ENCODE peak calls at places on chromosomes 16 and 17, in nine cellular contexts. One of them, this sample, is unnamed.
A peak's percentile ranks its signal among the peaks of the same experiment; 100 is the strongest.

GRCh38 chr17:80270836-80271235 is 10.2 kb downstream of the RNF213 start:
- DNase-seq in AG20443: peak; percentile 63
- DNase-seq in GM20000: no peak
- DNase-seq in choroid plexus epithelial cell: peak; percentile 47
- DNase-seq in RCC 7860: no peak
- DNase-seq in iPS-NIHi11: peak; percentile 89
- DNase-seq in NCI-H2029: no peak
- DNase-seq in amniotic stem cell: no peak
- DNase-seq in AG08395: peak; percentile 79
- DNase-seq in this sample: peak; percentile 79

GRCh38 chr17:15143524-15143923 is 121.6 kb downstream of the PMP22 start:
- DNase-seq in AG20443: no peak
- DNase-seq in GM20000: no peak
- DNase-seq in choroid plexus epithelial cell: no peak
- DNase-seq in RCC 7860: no peak
- DNase-seq in iPS-NIHi11: no peak
- DNase-seq in NCI-H2029: no peak
- DNase-seq in amniotic stem cell: no peak
- DNase-seq in AG08395: no peak
- DNase-seq in this sample: no peak

GRCh38 chr16:83917152-83918120 is 18.5 kb downstream of the MLYCD start:
- DNase-seq in AG20443: no peak
- DNase-seq in GM20000: no peak
- DNase-seq in choroid plexus epithelial cell: no peak
- DNase-seq in RCC 7860: no peak
- DNase-seq in iPS-NIHi11: no peak
- DNase-seq in NCI-H2029: no peak
- DNase-seq in amniotic stem cell: no peak
- DNase-seq in AG08395: no peak
- DNase-seq in this sample: no peak

GRCh38 chr17:59668816-59669215 is 38.4 kb downstream of the PTRH2 start:
- DNase-seq in AG20443: peak; percentile 66
- DNase-seq in GM20000: no peak
- DNase-seq in choroid plexus epithelial cell: peak; percentile 95
- DNase-seq in RCC 7860: peak; percentile 89
- DNase-seq in iPS-NIHi11: no peak
- DNase-seq in NCI-H2029: no peak
- DNase-seq in amniotic stem cell: peak; percentile 60
- DNase-seq in AG08395: peak; percentile 76
- DNase-seq in this sample: peak; percentile 65

GRCh38 chr16:1343428-1344242 is 8.0 kb downstream of the TSR3 start:
- DNase-seq in AG20443: no peak
- DNase-seq in GM20000: no peak
- DNase-seq in choroid plexus epithelial cell: no peak
- DNase-seq in RCC 7860: no peak
- DNase-seq in iPS-NIHi11: no peak
- DNase-seq in NCI-H2029: no peak
- DNase-seq in amniotic stem cell: no peak
- DNase-seq in AG08395: no peak
- DNase-seq in this sample: no peak

GRCh38 chr17:81056352-81056751 is 21.4 kb downstream of the BAIAP2 start:
- DNase-seq in AG20443: no peak
- DNase-seq in GM20000: no peak
- DNase-seq in choroid plexus epithelial cell: no peak
- DNase-seq in RCC 7860: no peak
- DNase-seq in iPS-NIHi11: no peak
- DNase-seq in NCI-H2029: no peak
- DNase-seq in amniotic stem cell: no peak
- DNase-seq in AG08395: no peak
- DNase-seq in this sample: no peak

GRCh38 chr17:75897076-75898019 is 597 bp upstream of the TRIM65 start:
- DNase-seq in AG20443: no peak
- DNase-seq in GM20000: no peak
- DNase-seq in choroid plexus epithelial cell: no peak
- DNase-seq in RCC 7860: no peak
- DNase-seq in iPS-NIHi11: no peak
- DNase-seq in NCI-H2029: no peak
- DNase-seq in amniotic stem cell: no peak
- DNase-seq in AG08395: no peak
- DNase-seq in this sample: no peak

GRCh38 chr16:6732166-6732565 is 600.5 kb upstream of the RBFOX1 start:
- DNase-seq in AG20443: no peak
- DNase-seq in GM20000: no peak
- DNase-seq in choroid plexus epithelial cell: no peak
- DNase-seq in RCC 7860: no peak
- DNase-seq in iPS-NIHi11: no peak
- DNase-seq in NCI-H2029: no peak
- DNase-seq in amniotic stem cell: no peak
- DNase-seq in AG08395: no peak
- DNase-seq in this sample: no peak

GRCh38 chr17:75631353-75631752 is 1.9 kb upstream of the SMIM5 start:
- DNase-seq in AG20443: no peak
- DNase-seq in GM20000: no peak
- DNase-seq in choroid plexus epithelial cell: no peak
- DNase-seq in RCC 7860: no peak
- DNase-seq in iPS-NIHi11: no peak
- DNase-seq in NCI-H2029: no peak
- DNase-seq in amniotic stem cell: no peak
- DNase-seq in AG08395: no peak
- DNase-seq in this sample: no peak

GRCh38 chr17:63035271-63035670 is 69.2 kb downstream of the TANC2 start:
- DNase-seq in AG20443: no peak
- DNase-seq in GM20000: no peak
- DNase-seq in choroid plexus epithelial cell: peak; percentile 91
- DNase-seq in RCC 7860: peak; percentile 64
- DNase-seq in iPS-NIHi11: no peak
- DNase-seq in NCI-H2029: no peak
- DNase-seq in amniotic stem cell: no peak
- DNase-seq in AG08395: peak; percentile 4
- DNase-seq in this sample: no peak

GRCh38 chr16:180921-181667 is 835 bp downstream of the HBQ1 start:
- DNase-seq in AG20443: peak; percentile 93
- DNase-seq in GM20000: peak; percentile 96
- DNase-seq in choroid plexus epithelial cell: peak; percentile 68
- DNase-seq in RCC 7860: peak; percentile 18
- DNase-seq in iPS-NIHi11: peak; percentile 95
- DNase-seq in NCI-H2029: peak; percentile 56
- DNase-seq in amniotic stem cell: peak; percentile 9
- DNase-seq in AG08395: peak; percentile 85
- DNase-seq in this sample: peak; percentile 92

GRCh38 chr16:48381201-48381600 is 4.0 kb downstream of the SIAH1 start:
- DNase-seq in AG20443: no peak
- DNase-seq in GM20000: no peak
- DNase-seq in choroid plexus epithelial cell: peak; percentile 73
- DNase-seq in RCC 7860: no peak
- DNase-seq in iPS-NIHi11: no peak
- DNase-seq in NCI-H2029: no peak
- DNase-seq in amniotic stem cell: no peak
- DNase-seq in AG08395: no peak
- DNase-seq in this sample: no peak

GRCh38 chr16:66152841-66153525 is 213.5 kb upstream of the CDH5 start:
- DNase-seq in AG20443: peak; percentile 71
- DNase-seq in GM20000: no peak
- DNase-seq in choroid plexus epithelial cell: peak; percentile 97
- DNase-seq in RCC 7860: no peak
- DNase-seq in iPS-NIHi11: no peak
- DNase-seq in NCI-H2029: no peak
- DNase-seq in amniotic stem cell: peak; percentile 16
- DNase-seq in AG08395: peak; percentile 61
- DNase-seq in this sample: peak; percentile 85

GRCh38 chr17:28033972-28034714 is 8.3 kb upstream of the NLK start:
- DNase-seq in AG20443: peak; percentile 67
- DNase-seq in GM20000: no peak
- DNase-seq in choroid plexus epithelial cell: peak; percentile 81
- DNase-seq in RCC 7860: peak; percentile 47
- DNase-seq in iPS-NIHi11: no peak
- DNase-seq in NCI-H2029: no peak
- DNase-seq in amniotic stem cell: no peak
- DNase-seq in AG08395: peak; percentile 72
- DNase-seq in this sample: peak; percentile 73

GRCh38 chr17:79220715-79221291 is 146.2 kb downstream of the ENGASE start:
- DNase-seq in AG20443: no peak
- DNase-seq in GM20000: no peak
- DNase-seq in choroid plexus epithelial cell: no peak
- DNase-seq in RCC 7860: no peak
- DNase-seq in iPS-NIHi11: peak; percentile 92
- DNase-seq in NCI-H2029: no peak
- DNase-seq in amniotic stem cell: no peak
- DNase-seq in AG08395: peak; percentile 29
- DNase-seq in this sample: peak; percentile 36

GRCh38 chr17:76540381-76541300 is 797 bp downstream of the PRCD start:
- DNase-seq in AG20443: peak; percentile 98
- DNase-seq in GM20000: peak; percentile 84
- DNase-seq in choroid plexus epithelial cell: peak; percentile 97
- DNase-seq in RCC 7860: peak; percentile 90
- DNase-seq in iPS-NIHi11: peak; percentile 97
- DNase-seq in NCI-H2029: peak; percentile 89
- DNase-seq in amniotic stem cell: peak; percentile 89
- DNase-seq in AG08395: peak; percentile 99
- DNase-seq in this sample: peak; percentile 98

GRCh38 chr16:72664122-72664479 is 383.8 kb downstream of the ZFHX3 start:
- DNase-seq in AG20443: no peak
- DNase-seq in GM20000: no peak
- DNase-seq in choroid plexus epithelial cell: no peak
- DNase-seq in RCC 7860: no peak
- DNase-seq in iPS-NIHi11: no peak
- DNase-seq in NCI-H2029: no peak
- DNase-seq in amniotic stem cell: no peak
- DNase-seq in AG08395: no peak
- DNase-seq in this sample: no peak

GRCh38 chr16:85144026-85144915 is 32.0 kb upstream of the CIBAR2 start:
- DNase-seq in AG20443: no peak
- DNase-seq in GM20000: no peak
- DNase-seq in choroid plexus epithelial cell: no peak
- DNase-seq in RCC 7860: no peak
- DNase-seq in iPS-NIHi11: no peak
- DNase-seq in NCI-H2029: no peak
- DNase-seq in amniotic stem cell: no peak
- DNase-seq in AG08395: no peak
- DNase-seq in this sample: no peak

GRCh38 chr16:81838794-81839193 is 59.7 kb downstream of the PLCG2 start:
- DNase-seq in AG20443: peak; percentile 22
- DNase-seq in GM20000: peak; percentile 42
- DNase-seq in choroid plexus epithelial cell: peak; percentile 45
- DNase-seq in RCC 7860: no peak
- DNase-seq in iPS-NIHi11: no peak
- DNase-seq in NCI-H2029: no peak
- DNase-seq in amniotic stem cell: no peak
- DNase-seq in AG08395: no peak
- DNase-seq in this sample: no peak

GRCh38 chr17:57032343-57032742 is 52.7 kb upstream of the AKAP1 start:
- DNase-seq in AG20443: no peak
- DNase-seq in GM20000: no peak
- DNase-seq in choroid plexus epithelial cell: peak; percentile 12
- DNase-seq in RCC 7860: no peak
- DNase-seq in iPS-NIHi11: no peak
- DNase-seq in NCI-H2029: peak; percentile 74
- DNase-seq in amniotic stem cell: no peak
- DNase-seq in AG08395: no peak
- DNase-seq in this sample: no peak

GRCh38 chr16:74667215-74667765 is 613 bp upstream of the RFWD3 start:
- DNase-seq in AG20443: peak; percentile 40
- DNase-seq in GM20000: peak; percentile 25
- DNase-seq in choroid plexus epithelial cell: peak; percentile 30
- DNase-seq in RCC 7860: no peak
- DNase-seq in iPS-NIHi11: peak; percentile 36
- DNase-seq in NCI-H2029: no peak
- DNase-seq in amniotic stem cell: no peak
- DNase-seq in AG08395: peak; percentile 21
- DNase-seq in this sample: peak; percentile 39

GRCh38 chr16:11159189-11159588 is 96.8 kb downstream of the SOCS1 start:
- DNase-seq in AG20443: no peak
- DNase-seq in GM20000: no peak
- DNase-seq in choroid plexus epithelial cell: no peak
- DNase-seq in RCC 7860: no peak
- DNase-seq in iPS-NIHi11: no peak
- DNase-seq in NCI-H2029: no peak
- DNase-seq in amniotic stem cell: no peak
- DNase-seq in AG08395: no peak
- DNase-seq in this sample: no peak

GRCh38 chr17:70521821-70522256 is 352.5 kb downstream of the KCNJ2 start:
- DNase-seq in AG20443: no peak
- DNase-seq in GM20000: no peak
- DNase-seq in choroid plexus epithelial cell: peak; percentile 79
- DNase-seq in RCC 7860: no peak
- DNase-seq in iPS-NIHi11: no peak
- DNase-seq in NCI-H2029: peak; percentile 32
- DNase-seq in amniotic stem cell: no peak
- DNase-seq in AG08395: no peak
- DNase-seq in this sample: no peak

GRCh38 chr17:16243811-16244567 is 27.0 kb downstream of the PIGL start:
- DNase-seq in AG20443: no peak
- DNase-seq in GM20000: no peak
- DNase-seq in choroid plexus epithelial cell: no peak
- DNase-seq in RCC 7860: no peak
- DNase-seq in iPS-NIHi11: no peak
- DNase-seq in NCI-H2029: no peak
- DNase-seq in amniotic stem cell: no peak
- DNase-seq in AG08395: no peak
- DNase-seq in this sample: no peak

GRCh38 chr16:78551487-78552085 is 452.1 kb downstream of the WWOX start:
- DNase-seq in AG20443: no peak
- DNase-seq in GM20000: no peak
- DNase-seq in choroid plexus epithelial cell: no peak
- DNase-seq in RCC 7860: no peak
- DNase-seq in iPS-NIHi11: peak; percentile 76
- DNase-seq in NCI-H2029: peak; percentile 90
- DNase-seq in amniotic stem cell: no peak
- DNase-seq in AG08395: no peak
- DNase-seq in this sample: no peak

GRCh38 chr16:86579268-86580062 is 1.1 kb downstream of the FOXL1 start:
- DNase-seq in AG20443: peak; percentile 26
- DNase-seq in GM20000: no peak
- DNase-seq in choroid plexus epithelial cell: peak; percentile 52
- DNase-seq in RCC 7860: no peak
- DNase-seq in iPS-NIHi11: peak; percentile 30
- DNase-seq in NCI-H2029: no peak
- DNase-seq in amniotic stem cell: no peak
- DNase-seq in AG08395: no peak
- DNase-seq in this sample: peak; percentile 51

GRCh38 chr16:72752004-72752695 is 295.8 kb downstream of the ZFHX3 start:
- DNase-seq in AG20443: no peak
- DNase-seq in GM20000: no peak
- DNase-seq in choroid plexus epithelial cell: no peak
- DNase-seq in RCC 7860: no peak
- DNase-seq in iPS-NIHi11: no peak
- DNase-seq in NCI-H2029: no peak
- DNase-seq in amniotic stem cell: no peak
- DNase-seq in AG08395: no peak
- DNase-seq in this sample: no peak

GRCh38 chr16:749010-749409 is 8.2 kb upstream of the CIAO3 start:
- DNase-seq in AG20443: peak; percentile 87
- DNase-seq in GM20000: no peak
- DNase-seq in choroid plexus epithelial cell: peak; percentile 79
- DNase-seq in RCC 7860: no peak
- DNase-seq in iPS-NIHi11: no peak
- DNase-seq in NCI-H2029: no peak
- DNase-seq in amniotic stem cell: no peak
- DNase-seq in AG08395: peak; percentile 87
- DNase-seq in this sample: peak; percentile 89

GRCh38 chr16:55832788-55833583 is at the start of gene CES1:
- DNase-seq in AG20443: peak; percentile 51
- DNase-seq in GM20000: no peak
- DNase-seq in choroid plexus epithelial cell: no peak
- DNase-seq in RCC 7860: no peak
- DNase-seq in iPS-NIHi11: no peak
- DNase-seq in NCI-H2029: no peak
- DNase-seq in amniotic stem cell: no peak
- DNase-seq in AG08395: no peak
- DNase-seq in this sample: no peak

GRCh38 chr16:57166951-57167350 is 18.9 kb downstream of the PSME3IP1 start:
- DNase-seq in AG20443: no peak
- DNase-seq in GM20000: no peak
- DNase-seq in choroid plexus epithelial cell: peak; percentile 86
- DNase-seq in RCC 7860: no peak
- DNase-seq in iPS-NIHi11: no peak
- DNase-seq in NCI-H2029: no peak
- DNase-seq in amniotic stem cell: no peak
- DNase-seq in AG08395: no peak
- DNase-seq in this sample: no peak

GRCh38 chr16:21590791-21591190 is 8.6 kb upstream of the METTL9 start:
- DNase-seq in AG20443: no peak
- DNase-seq in GM20000: no peak
- DNase-seq in choroid plexus epithelial cell: no peak
- DNase-seq in RCC 7860: no peak
- DNase-seq in iPS-NIHi11: no peak
- DNase-seq in NCI-H2029: no peak
- DNase-seq in amniotic stem cell: no peak
- DNase-seq in AG08395: no peak
- DNase-seq in this sample: no peak

This sample was measured in GM03348.